ENCODE peak calls at places on chromosomes 12 and 14, in nine cellular contexts. A is HCT116; S is H4; I is HT1080; K is ecto neural progenitor cell; G is gastrocnemius medialis; L is GM12892; R is CD4-positive, CD25-positive, alpha-beta regulatory T cell; O is activated CD8-positive, alpha-beta T cell treated with anti-CD3 and anti-CD28 coated beads for 36 hours. F is an unnamed sample.

GRCh38 chr14:96915478-96915877 is 118.3 kb downstream of the VRK1 start:
- DNase-seq in A (no peak), S (no peak), I (no peak), K (no peak), G (no peak), L (no peak), R (no peak), O (no peak), F (no peak)

GRCh38 chr12:3604750-3605638 is 114.0 kb downstream of the PRMT8 start:
- DNase-seq in A (no peak), S (no peak), I (peak; percentile 28), K (no peak), G (no peak), L (no peak), R (no peak), O (no peak), F (no peak)

GRCh38 chr12:72276212-72276865 is 4.2 kb downstream of the TRHDE start:
- DNase-seq in A (no peak), S (no peak), I (no peak), K (no peak), G (no peak), L (no peak), R (no peak), O (no peak), F (no peak)

GRCh38 chr12:44036875-44037443 is 201.1 kb downstream of the TMEM117 start:
- DNase-seq in A (no peak), S (no peak), I (no peak), K (no peak), G (no peak), L (no peak), R (no peak), O (no peak), F (no peak)

GRCh38 chr12:104138747-104139186 is 757 bp upstream of the NFYB start:
- DNase-seq in A (no peak), S (no peak), I (no peak), K (no peak), G (peak; percentile 6), L (no peak), R (no peak), O (no peak), F (peak; percentile 66)

GRCh38 chr14:61584258-61584657 is 111.1 kb upstream of the HIF1A start:
- DNase-seq in A (no peak), S (peak; percentile 66), I (peak; percentile 73), K (no peak), G (no peak), L (no peak), R (no peak), O (no peak), F (peak; percentile 86)

GRCh38 chr14:69107407-69108003 is 45.4 kb downstream of the DCAF5 start:
- DNase-seq in A (peak; percentile 60), S (peak; percentile 71), I (peak; percentile 69), K (no peak), G (no peak), L (no peak), R (no peak), O (peak; percentile 46), F (peak; percentile 71)

GRCh38 chr12:69688021-69688420 is 11.1 kb downstream of the BEST3 start:
- DNase-seq in A (no peak), S (no peak), I (peak; percentile 39), K (no peak), G (no peak), L (no peak), R (no peak), O (no peak), F (peak; percentile 88)

GRCh38 chr14:68307769-68308168 is 485.1 kb downstream of the ZFP36L1 start:
- DNase-seq in A (no peak), S (peak; percentile 29), I (no peak), K (no peak), G (no peak), L (no peak), R (no peak), O (no peak), F (no peak)

GRCh38 chr14:28057286-28058011 is 709.1 kb upstream of the FOXG1 start:
- DNase-seq in A (no peak), S (peak; percentile 19), I (peak; percentile 29), K (no peak), G (no peak), L (no peak), R (no peak), O (no peak), F (no peak)

GRCh38 chr12:119258149-119258548 is 76.4 kb upstream of the CCDC60 start:
- DNase-seq in A (no peak), S (no peak), I (no peak), K (no peak), G (no peak), L (no peak), R (no peak), O (no peak), F (no peak)

GRCh38 chr12:75953312-75953906 is 78.2 kb downstream of the PHLDA1 start:
- DNase-seq in A (no peak), S (peak; percentile 43), I (peak; percentile 84), K (no peak), G (no peak), L (no peak), R (no peak), O (no peak), F (no peak)

GRCh38 chr12:125001636-125002035 is 8.2 kb downstream of the BRI3BP start:
- DNase-seq in A (no peak), S (no peak), I (no peak), K (no peak), G (no peak), L (no peak), R (no peak), O (no peak), F (no peak)

GRCh38 chr14:80902608-80903007 is 38.9 kb downstream of the CEP128 start:
- DNase-seq in A (no peak), S (no peak), I (no peak), K (no peak), G (no peak), L (no peak), R (no peak), O (no peak), F (no peak)

GRCh38 chr14:55052259-55052930 is 948 bp downstream of the MAPK1IP1L start:
- DNase-seq in A (no peak), S (no peak), I (no peak), K (no peak), G (no peak), L (no peak), R (no peak), O (no peak), F (no peak)

GRCh38 chr14:37195327-37195726 is 2.4 kb upstream of the MIPOL1 start:
- DNase-seq in A (no peak), S (no peak), I (peak; percentile 60), K (no peak), G (no peak), L (no peak), R (no peak), O (no peak), F (no peak)

GRCh38 chr14:49972199-49972671 is 79.4 kb downstream of the ARF6 start:
- DNase-seq in A (no peak), S (peak; percentile 36), I (peak; percentile 75), K (no peak), G (peak; percentile 36), L (no peak), R (no peak), O (no peak), F (no peak)

GRCh38 chr14:87966816-87967215 is 26.2 kb downstream of the GALC start:
- DNase-seq in A (no peak), S (no peak), I (peak; percentile 13), K (no peak), G (no peak), L (no peak), R (no peak), O (no peak), F (no peak)

GRCh38 chr14:71418591-71419245 is 511.5 kb downstream of the PCNX1 start:
- DNase-seq in A (no peak), S (no peak), I (no peak), K (no peak), G (no peak), L (no peak), R (no peak), O (no peak), F (no peak)

GRCh38 chr14:60323199-60323891 is 74.3 kb downstream of the PPM1A start:
- DNase-seq in A (no peak), S (no peak), I (no peak), K (no peak), G (peak; percentile 58), L (no peak), R (no peak), O (no peak), F (no peak)

GRCh38 chr12:122006186-122006926 is 15.3 kb upstream of the BCL7A start:
- DNase-seq in A (no peak), S (no peak), I (no peak), K (no peak), G (no peak), L (no peak), R (no peak), O (no peak), F (no peak)

GRCh38 chr14:83071888-83072501 is 1538.3 kb upstream of the SEL1L start:
- DNase-seq in A (no peak), S (peak; percentile 33), I (peak; percentile 56), K (no peak), G (no peak), L (no peak), R (no peak), O (no peak), F (no peak)

GRCh38 chr14:95511687-95512086 is 4.8 kb downstream of the SYNE3 start:
- DNase-seq in A (no peak), S (no peak), I (no peak), K (no peak), G (no peak), L (no peak), R (no peak), O (no peak), F (peak; percentile 45)

GRCh38 chr12:107448198-107448597 is 237.4 kb upstream of the PWP1 start:
- DNase-seq in A (peak; percentile 3), S (no peak), I (no peak), K (no peak), G (no peak), L (no peak), R (no peak), O (peak; percentile 9), F (peak; percentile 70)

GRCh38 chr14:32696325-32697101 is 242.2 kb upstream of the NPAS3 start:
- DNase-seq in A (no peak), S (no peak), I (no peak), K (no peak), G (no peak), L (no peak), R (no peak), O (no peak), F (no peak)

GRCh38 chr12:58341791-58342190 is 400.4 kb downstream of the ATP23 start:
- DNase-seq in A (no peak), S (peak; percentile 72), I (no peak), K (no peak), G (no peak), L (no peak), R (no peak), O (no peak), F (no peak)

GRCh38 chr14:30906752-30907658 is 32.6 kb downstream of the COCH start:
- DNase-seq in A (peak; percentile 12), S (no peak), I (peak; percentile 39), K (no peak), G (no peak), L (no peak), R (no peak), O (no peak), F (no peak)

GRCh38 chr12:80551897-80552296 is 107.9 kb downstream of the PTPRQ start:
- DNase-seq in A (peak; percentile 81), S (peak; percentile 88), I (peak; percentile 86), K (no peak), G (no peak), L (no peak), R (no peak), O (no peak), F (no peak)

GRCh38 chr12:52185400-52185967 is 6.3 kb downstream of the KRT80 start:
- DNase-seq in A (no peak), S (no peak), I (no peak), K (no peak), G (no peak), L (no peak), R (no peak), O (no peak), F (no peak)

GRCh38 chr12:67667276-67668073 is 18.9 kb downstream of the DYRK2 start:
- DNase-seq in A (no peak), S (no peak), I (no peak), K (no peak), G (peak; percentile 47), L (no peak), R (no peak), O (no peak), F (no peak)

GRCh38 chr12:51345681-51346080 is 798 bp downstream of the CELA1 start:
- DNase-seq in A (no peak), S (no peak), I (peak; percentile 52), K (no peak), G (no peak), L (no peak), R (no peak), O (no peak), F (peak; percentile 79)

F was measured in islet precursor cell.